ENCODE peak calls at places on chromosomes 16 and 17, in five cellular contexts. M is cardiac fibroblast, Y is MM.1S, T is kidney, K is AG10803. W is an unnamed sample.

GRCh38 chr17:8073627-8074485 is 13.7 kb downstream of the ALOX12B start:
- DNase-seq in M (peak), T (peak), Y (peak), K (peak), W (peak)

GRCh38 chr17:48181653-48182052 is 74.1 kb downstream of the SNX11 start:
- DNase-seq in Y (no peak), K (peak), T (no peak), M (peak), W (no peak)

GRCh38 chr17:27457731-27458523 is 1.7 kb downstream of the KSR1 start:
- DNase-seq in T (no peak), M (peak), Y (no peak), K (peak), W (no peak)

GRCh38 chr16:55008836-55009510 is 78.3 kb downstream of the IRX5 start:
- DNase-seq in T (no peak), M (no peak), Y (no peak), K (no peak), W (no peak)

GRCh38 chr17:1786708-1787107 is 24.8 kb downstream of the SERPINF1 start:
- DNase-seq in M (no peak), Y (no peak), K (no peak), T (peak), W (no peak)

GRCh38 chr17:57707892-57708291 is 37.2 kb downstream of the CCDC182 start:
- DNase-seq in T (no peak), K (no peak), Y (no peak), M (no peak), W (no peak)

GRCh38 chr16:59046335-59046734 is 312.2 kb upstream of the GOT2 start:
- DNase-seq in Y (no peak), M (no peak), T (no peak), K (peak), W (no peak)

GRCh38 chr16:88810868-88811599 is 694 bp downstream of the APRT start:
- DNase-seq in K (peak), M (peak), Y (peak), T (peak), W (peak)

GRCh38 chr16:20906225-20906870 is 5.8 kb downstream of the LYRM1 start:
- DNase-seq in Y (no peak), M (peak), T (no peak), K (peak), W (no peak)

GRCh38 chr17:61259360-61259759 is 140.3 kb upstream of the TBX2 start:
- DNase-seq in M (no peak), T (no peak), Y (no peak), K (no peak), W (no peak)

GRCh38 chr17:4720787-4721186 is 10.4 kb downstream of the ARRB2 start:
- DNase-seq in Y (no peak), M (no peak), K (no peak), T (no peak), W (no peak)

GRCh38 chr17:59617141-59617757 is 2.4 kb upstream of the CLTC start:
- DNase-seq in T (no peak), K (no peak), M (no peak), Y (peak), W (no peak)

GRCh38 chr16:5207001-5207523 is 109.5 kb upstream of the EEF2KMT start:
- DNase-seq in K (no peak), Y (no peak), M (no peak), T (no peak), W (no peak)

DNA sequence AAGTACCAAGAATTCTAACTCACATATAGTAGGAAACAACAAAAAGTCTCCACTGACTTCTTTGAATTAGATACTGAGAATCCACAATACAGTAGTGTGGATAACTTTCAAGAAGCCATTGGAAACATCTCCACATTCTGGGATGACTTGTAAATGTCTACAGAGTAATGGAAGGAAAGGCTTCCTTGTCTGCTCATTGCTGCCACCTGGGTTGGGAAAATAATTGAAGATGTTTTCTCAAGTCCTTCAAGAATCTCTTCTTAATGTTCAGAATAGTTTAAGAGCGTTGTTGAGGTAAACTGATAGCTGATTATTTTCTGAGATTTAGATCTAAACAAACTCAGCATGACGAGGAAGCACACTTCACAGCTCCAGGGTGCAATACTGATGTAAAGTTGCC is 14.0 kb downstream of the CPSF4L start:
- DNase-seq in M (peak), K (peak), Y (no peak), T (no peak), W (no peak)
- TF ChIP-seq CTCF in M (no peak), K (peak), Y (peak), T (peak), W (no peak)

GRCh38 chr17:43175213-43176118 is 4.5 kb downstream of the NBR1 start:
- DNase-seq in M (peak), T (no peak), K (peak), Y (no peak), W (no peak)

GRCh38 chr17:43170766-43171681 is at the start of gene NBR1:
- DNase-seq in M (peak), Y (peak), T (peak), K (peak), W (peak)

GRCh38 chr17:43169561-43170139 is 1.4 kb upstream of the NBR1 start:
- DNase-seq in M (peak), T (peak), K (peak), Y (no peak), W (peak)

GRCh38 chr17:43170140-43170765 is 761 bp upstream of the NBR1 start:
- DNase-seq in K (peak), Y (peak), M (peak), T (peak), W (peak)

DNA sequence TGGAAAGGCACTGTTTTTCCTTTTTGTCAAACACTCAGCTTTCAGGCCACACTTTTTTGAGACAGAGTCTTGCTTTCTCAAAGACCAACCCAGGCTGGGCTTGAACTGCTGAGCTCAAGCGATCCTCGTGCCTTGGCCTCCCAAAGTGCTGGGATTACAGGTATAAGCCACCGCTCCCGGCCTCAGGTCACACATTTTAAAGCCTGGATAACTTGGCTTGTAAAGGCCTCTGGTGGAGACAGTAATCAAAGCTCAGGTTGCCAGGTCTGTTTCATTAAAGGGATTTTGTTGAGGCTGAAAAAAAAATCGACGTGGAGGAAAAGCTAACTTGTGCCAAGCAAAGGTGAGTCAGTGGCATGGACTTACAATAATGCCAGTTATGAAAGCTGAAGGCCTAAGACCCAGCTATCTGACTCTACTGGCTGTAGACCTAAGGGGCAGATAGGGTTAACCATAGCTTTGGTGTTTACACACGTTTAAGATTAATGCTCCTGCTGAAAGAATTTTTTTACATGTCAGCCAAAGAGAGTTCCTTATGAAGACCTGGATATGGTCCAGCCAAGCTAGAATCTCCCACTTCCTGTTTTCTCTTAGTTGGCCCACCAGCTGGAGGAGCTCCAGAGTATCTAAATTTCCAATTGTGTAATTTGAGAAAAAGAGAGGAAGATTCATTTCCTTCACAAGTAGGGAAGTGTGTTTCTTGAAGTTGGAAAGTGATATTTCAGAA is 910 bp downstream of the NBR1 start:
- DNase-seq in M (peak), T (no peak), K (peak), Y (peak), W (peak)
- TF ChIP-seq CTCF in M (peak), T (peak), K (peak), Y (no peak), W (no peak)

GRCh38 chr16:86374603-86375002 is 135.7 kb upstream of the FOXF1 start:
- DNase-seq in M (no peak), T (no peak), Y (no peak), K (no peak), W (no peak)
- TF ChIP-seq CTCF in M (no peak), T (no peak), Y (no peak), K (no peak), W (no peak)

DNA sequence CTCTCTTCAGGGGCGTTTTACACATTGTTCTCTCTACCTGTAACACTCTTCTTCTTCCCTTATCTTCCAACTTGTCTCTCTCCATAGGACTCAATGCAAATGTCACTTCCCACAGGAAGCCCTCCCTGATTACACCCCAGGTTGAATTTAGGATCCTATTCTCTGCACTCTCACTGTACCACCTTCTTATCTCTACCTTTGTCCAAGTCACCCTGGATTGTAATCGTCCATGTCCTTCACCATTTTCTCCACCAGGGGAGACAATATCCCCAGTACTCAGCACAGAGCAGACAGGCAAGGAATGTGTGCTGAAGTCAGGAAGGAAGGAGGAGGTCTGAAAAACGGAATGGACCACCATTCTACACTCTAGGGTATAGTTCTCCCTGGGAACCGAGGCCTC is 14.1 kb downstream of the C16orf82 start:
- DNase-seq in K (no peak), Y (no peak), M (no peak), T (no peak), W (no peak)
- TF ChIP-seq CTCF in K (peak), Y (no peak), M (peak), T (no peak), W (peak)

DNA sequence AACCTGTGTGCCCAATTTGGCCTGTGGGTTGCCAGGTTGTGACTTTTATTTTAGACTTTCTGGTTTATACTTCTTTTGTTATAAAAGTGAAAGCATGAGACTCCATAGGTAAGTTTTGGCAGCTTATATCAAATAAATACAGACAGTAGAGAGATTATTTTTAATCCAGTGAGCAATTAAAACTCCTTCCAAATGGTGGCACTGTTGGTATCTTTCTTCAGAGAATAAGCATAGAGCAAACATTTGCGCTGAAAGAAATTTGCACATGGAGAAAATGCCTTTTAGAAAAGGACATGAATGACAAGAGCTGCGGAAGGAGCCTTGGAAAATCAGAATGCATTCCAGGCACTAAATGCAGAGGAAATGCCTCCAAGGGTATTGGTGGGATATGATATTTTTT is 46.1 kb upstream of the DNAJA2 start:
- DNase-seq in Y (no peak), K (no peak), T (no peak), M (peak), W (no peak)
- TF ChIP-seq CTCF in Y (peak), K (peak), T (no peak), M (peak), W (no peak)